ENCODE peak calls at places on chromosomes 2 and 18, in eight cellular contexts. One of them, this sample, is unnamed.
A peak's percentile ranks its signal among the peaks of the same experiment; 100 is the strongest.

GRCh38 chr18:27540126-27540525 is 355.0 kb upstream of the CHST9 start:
- DNase-seq in adrenal gland: no peak
- DNase-seq in sigmoid colon: no peak
- DNase-seq in fibroblast of lung: no peak
- DNase-seq in A549: no peak
- DNase-seq in Peyer's patch: no peak
- DNase-seq in astrocyte: no peak
- DNase-seq in IMR-90: no peak
- DNase-seq in this sample: no peak

GRCh38 chr2:120929829-120930228 is 194.2 kb downstream of the GLI2 start:
- DNase-seq in Peyer's patch: no peak
- DNase-seq in astrocyte: peak; percentile 66
- DNase-seq in A549: no peak
- DNase-seq in sigmoid colon: no peak
- DNase-seq in IMR-90: peak; percentile 59
- DNase-seq in adrenal gland: no peak
- DNase-seq in fibroblast of lung: no peak
- DNase-seq in this sample: no peak

GRCh38 chr2:7930800-7931635 is 750.8 kb upstream of the ID2 start:
- DNase-seq in fibroblast of lung: peak; percentile 85
- DNase-seq in sigmoid colon: peak; percentile 81
- DNase-seq in adrenal gland: peak; percentile 31
- DNase-seq in A549: no peak
- DNase-seq in Peyer's patch: no peak
- DNase-seq in IMR-90: peak; percentile 70
- DNase-seq in astrocyte: peak; percentile 11
- DNase-seq in this sample: no peak

GRCh38 chr2:231222318-231223000 is 24.0 kb downstream of the ARMC9 start:
- DNase-seq in fibroblast of lung: peak; percentile 78
- DNase-seq in IMR-90: peak; percentile 88
- DNase-seq in A549: no peak
- DNase-seq in Peyer's patch: no peak
- DNase-seq in astrocyte: peak; percentile 63
- DNase-seq in adrenal gland: no peak
- DNase-seq in sigmoid colon: peak; percentile 65
- DNase-seq in this sample: no peak

GRCh38 chr2:30425326-30425725 is 21.7 kb upstream of the LCLAT1 start:
- DNase-seq in adrenal gland: no peak
- DNase-seq in sigmoid colon: no peak
- DNase-seq in astrocyte: peak; percentile 62
- DNase-seq in fibroblast of lung: no peak
- DNase-seq in A549: no peak
- DNase-seq in IMR-90: no peak
- DNase-seq in Peyer's patch: no peak
- DNase-seq in this sample: no peak

GRCh38 chr2:164981217-164981990 is 26.1 kb upstream of the SLC38A11 start:
- DNase-seq in sigmoid colon: no peak
- DNase-seq in astrocyte: peak; percentile 54
- DNase-seq in A549: no peak
- DNase-seq in fibroblast of lung: no peak
- DNase-seq in Peyer's patch: no peak
- DNase-seq in adrenal gland: no peak
- DNase-seq in IMR-90: peak; percentile 58
- DNase-seq in this sample: no peak

GRCh38 chr2:11186145-11186544 is 30.9 kb downstream of the SLC66A3 start:
- DNase-seq in Peyer's patch: no peak
- DNase-seq in IMR-90: no peak
- DNase-seq in A549: no peak
- DNase-seq in adrenal gland: no peak
- DNase-seq in astrocyte: no peak
- DNase-seq in sigmoid colon: no peak
- DNase-seq in fibroblast of lung: no peak
- DNase-seq in this sample: no peak

GRCh38 chr18:24544141-24544498 is 83.7 kb downstream of the HRH4 start:
- DNase-seq in Peyer's patch: no peak
- DNase-seq in IMR-90: peak; percentile 40
- DNase-seq in A549: peak; percentile 11
- DNase-seq in adrenal gland: no peak
- DNase-seq in fibroblast of lung: peak; percentile 33
- DNase-seq in astrocyte: no peak
- DNase-seq in sigmoid colon: no peak
- DNase-seq in this sample: no peak

GRCh38 chr2:236712304-236712703 is 142.7 kb downstream of the ACKR3 start:
- DNase-seq in fibroblast of lung: peak; percentile 26
- DNase-seq in Peyer's patch: no peak
- DNase-seq in adrenal gland: no peak
- DNase-seq in astrocyte: peak; percentile 71
- DNase-seq in A549: no peak
- DNase-seq in IMR-90: peak; percentile 23
- DNase-seq in sigmoid colon: no peak
- DNase-seq in this sample: no peak

GRCh38 chr2:11764359-11764758 is 17.9 kb downstream of the LPIN1 start:
- DNase-seq in astrocyte: no peak
- DNase-seq in fibroblast of lung: no peak
- DNase-seq in IMR-90: no peak
- DNase-seq in sigmoid colon: peak; percentile 68
- DNase-seq in adrenal gland: peak; percentile 71
- DNase-seq in Peyer's patch: no peak
- DNase-seq in A549: no peak
- DNase-seq in this sample: peak; percentile 31

GRCh38 chr2:221461911-221462310 is 110.2 kb downstream of the EPHA4 start:
- DNase-seq in Peyer's patch: no peak
- DNase-seq in astrocyte: peak; percentile 77
- DNase-seq in fibroblast of lung: no peak
- DNase-seq in IMR-90: peak; percentile 71
- DNase-seq in A549: no peak
- DNase-seq in sigmoid colon: no peak
- DNase-seq in adrenal gland: no peak
- DNase-seq in this sample: no peak

GRCh38 chr18:13164406-13164805 is 54.2 kb upstream of the LDLRAD4 start:
- DNase-seq in sigmoid colon: no peak
- DNase-seq in astrocyte: no peak
- DNase-seq in Peyer's patch: no peak
- DNase-seq in adrenal gland: no peak
- DNase-seq in IMR-90: no peak
- DNase-seq in A549: no peak
- DNase-seq in fibroblast of lung: no peak
- DNase-seq in this sample: no peak

GRCh38 chr2:12005886-12006681 is 259.7 kb downstream of the LPIN1 start:
- DNase-seq in sigmoid colon: no peak
- DNase-seq in adrenal gland: no peak
- DNase-seq in Peyer's patch: peak; percentile 69
- DNase-seq in A549: no peak
- DNase-seq in IMR-90: no peak
- DNase-seq in astrocyte: peak; percentile 60
- DNase-seq in fibroblast of lung: no peak
- DNase-seq in this sample: no peak

GRCh38 chr2:81445176-81445575 is 1140.6 kb upstream of the LRRTM1 start:
- DNase-seq in Peyer's patch: no peak
- DNase-seq in IMR-90: no peak
- DNase-seq in sigmoid colon: no peak
- DNase-seq in astrocyte: no peak
- DNase-seq in A549: no peak
- DNase-seq in fibroblast of lung: no peak
- DNase-seq in adrenal gland: no peak
- DNase-seq in this sample: no peak

GRCh38 chr2:45664635-45665269 is 13.3 kb downstream of the PRKCE start:
- DNase-seq in Peyer's patch: no peak
- DNase-seq in sigmoid colon: no peak
- DNase-seq in IMR-90: peak; percentile 29
- DNase-seq in astrocyte: no peak
- DNase-seq in adrenal gland: no peak
- DNase-seq in A549: no peak
- DNase-seq in fibroblast of lung: no peak
- DNase-seq in this sample: no peak

GRCh38 chr2:16207611-16208010 is 267.3 kb downstream of the MYCN start:
- DNase-seq in fibroblast of lung: no peak
- DNase-seq in adrenal gland: no peak
- DNase-seq in IMR-90: no peak
- DNase-seq in A549: no peak
- DNase-seq in Peyer's patch: no peak
- DNase-seq in sigmoid colon: no peak
- DNase-seq in astrocyte: no peak
- DNase-seq in this sample: no peak

GRCh38 chr2:18612133-18612532 is 22.8 kb upstream of the NT5C1B start:
- DNase-seq in fibroblast of lung: no peak
- DNase-seq in A549: no peak
- DNase-seq in IMR-90: no peak
- DNase-seq in adrenal gland: no peak
- DNase-seq in sigmoid colon: no peak
- DNase-seq in Peyer's patch: no peak
- DNase-seq in astrocyte: no peak
- DNase-seq in this sample: no peak

GRCh38 chr2:54665436-54665856 is 58.0 kb upstream of the EML6 start:
- DNase-seq in fibroblast of lung: peak; percentile 76
- DNase-seq in A549: no peak
- DNase-seq in adrenal gland: peak; percentile 78
- DNase-seq in sigmoid colon: no peak
- DNase-seq in Peyer's patch: peak; percentile 74
- DNase-seq in IMR-90: peak; percentile 68
- DNase-seq in astrocyte: no peak
- DNase-seq in this sample: no peak

GRCh38 chr2:85536479-85536878 is 2.5 kb upstream of the MAT2A start:
- DNase-seq in IMR-90: peak; percentile 89
- DNase-seq in adrenal gland: no peak
- DNase-seq in Peyer's patch: no peak
- DNase-seq in A549: no peak
- DNase-seq in astrocyte: peak; percentile 80
- DNase-seq in fibroblast of lung: peak; percentile 77
- DNase-seq in sigmoid colon: no peak
- DNase-seq in this sample: no peak

GRCh38 chr18:1483386-1483785 is 578.7 kb downstream of the ADCYAP1 start:
- DNase-seq in astrocyte: no peak
- DNase-seq in IMR-90: no peak
- DNase-seq in Peyer's patch: no peak
- DNase-seq in adrenal gland: no peak
- DNase-seq in sigmoid colon: no peak
- DNase-seq in fibroblast of lung: no peak
- DNase-seq in A549: no peak
- DNase-seq in this sample: no peak

GRCh38 chr2:24920813-24921441 is 890 bp upstream of the ADCY3 start:
- DNase-seq in IMR-90: no peak
- DNase-seq in adrenal gland: no peak
- DNase-seq in fibroblast of lung: no peak
- DNase-seq in sigmoid colon: no peak
- DNase-seq in A549: peak; percentile 75
- DNase-seq in Peyer's patch: peak; percentile 67
- DNase-seq in astrocyte: no peak
- DNase-seq in this sample: no peak

DNA sequence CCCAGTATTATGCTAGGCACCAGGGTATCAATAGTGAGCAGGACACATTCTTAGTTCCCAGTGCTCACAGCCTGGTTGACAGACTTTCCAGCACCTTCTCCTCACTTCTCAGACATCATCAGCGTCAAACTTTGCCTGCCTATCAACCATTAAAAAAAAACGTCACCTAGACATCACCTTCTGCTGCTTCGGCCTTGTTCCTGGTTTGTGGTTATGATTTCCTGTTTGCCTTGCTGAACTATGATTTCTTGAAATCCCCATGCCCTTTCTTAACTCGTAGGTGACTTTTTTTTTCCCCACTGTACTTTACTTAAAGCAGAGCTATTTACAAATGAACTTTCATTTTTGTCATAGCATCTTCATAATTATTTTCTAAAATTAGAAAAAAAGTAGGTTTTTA is 60.3 kb upstream of the NABP1 start:
- DNase-seq in adrenal gland: no peak
- DNase-seq in A549: no peak
- DNase-seq in astrocyte: no peak
- DNase-seq in fibroblast of lung: no peak
- DNase-seq in sigmoid colon: no peak
- DNase-seq in Peyer's patch: peak; percentile 59
- DNase-seq in IMR-90: no peak
- DNase-seq in this sample: no peak
- H3K4me3 ChIP-seq in adrenal gland: no peak overlapping the region
- H3K4me3 ChIP-seq in A549: no peak overlapping the region
- H3K4me3 ChIP-seq in astrocyte: no peak overlapping the region
- H3K4me3 ChIP-seq in fibroblast of lung: no peak overlapping the region
- H3K4me3 ChIP-seq in sigmoid colon: no peak overlapping the region
- H3K4me3 ChIP-seq in Peyer's patch: no peak overlapping the region
- H3K4me3 ChIP-seq in IMR-90: no peak overlapping the region
- H3K4me3 ChIP-seq in this sample: no peak overlapping the region

GRCh38 chr18:9876867-9877654 is 8.7 kb upstream of the TXNDC2 start:
- DNase-seq in adrenal gland: peak; percentile 71
- DNase-seq in A549: peak; percentile 35
- DNase-seq in sigmoid colon: no peak
- DNase-seq in Peyer's patch: no peak
- DNase-seq in fibroblast of lung: peak; percentile 95
- DNase-seq in astrocyte: peak; percentile 93
- DNase-seq in IMR-90: peak; percentile 97
- DNase-seq in this sample: peak; percentile 83
- H3K27ac ChIP-seq in adrenal gland: peak overlapping the region; percentile 91
- H3K27ac ChIP-seq in A549: peak overlapping the region; percentile 90
- H3K27ac ChIP-seq in sigmoid colon: peak overlapping the region; percentile 33
- H3K27ac ChIP-seq in Peyer's patch: no peak overlapping the region
- H3K27ac ChIP-seq in fibroblast of lung: peak overlapping the region; percentile 89
- H3K27ac ChIP-seq in astrocyte: peak overlapping the region; percentile 83
- H3K27ac ChIP-seq in IMR-90: peak overlapping the region; percentile 82
- H3K27ac ChIP-seq in this sample: peak overlapping the region; percentile 83

GRCh38 chr2:169661263-169661662 is 32.9 kb downstream of the CFAP210 start:
- DNase-seq in IMR-90: no peak
- DNase-seq in adrenal gland: no peak
- DNase-seq in A549: no peak
- DNase-seq in astrocyte: no peak
- DNase-seq in fibroblast of lung: no peak
- DNase-seq in sigmoid colon: no peak
- DNase-seq in Peyer's patch: no peak
- DNase-seq in this sample: no peak

GRCh38 chr2:169659314-169659713 is 34.9 kb downstream of the CFAP210 start:
- DNase-seq in astrocyte: no peak
- DNase-seq in Peyer's patch: no peak
- DNase-seq in fibroblast of lung: no peak
- DNase-seq in sigmoid colon: no peak
- DNase-seq in IMR-90: no peak
- DNase-seq in adrenal gland: no peak
- DNase-seq in A549: no peak
- DNase-seq in this sample: no peak

GRCh38 chr2:169653636-169654035 is 40.6 kb downstream of the CFAP210 start:
- DNase-seq in astrocyte: no peak
- DNase-seq in sigmoid colon: no peak
- DNase-seq in Peyer's patch: no peak
- DNase-seq in A549: no peak
- DNase-seq in fibroblast of lung: no peak
- DNase-seq in adrenal gland: no peak
- DNase-seq in IMR-90: no peak
- DNase-seq in this sample: no peak

GRCh38 chr2:169658877-169659276 is 35.3 kb downstream of the CFAP210 start:
- DNase-seq in Peyer's patch: no peak
- DNase-seq in A549: no peak
- DNase-seq in astrocyte: no peak
- DNase-seq in sigmoid colon: no peak
- DNase-seq in IMR-90: no peak
- DNase-seq in fibroblast of lung: no peak
- DNase-seq in adrenal gland: no peak
- DNase-seq in this sample: no peak

GRCh38 chr2:169656164-169656563 is 38.0 kb downstream of the CFAP210 start:
- DNase-seq in adrenal gland: no peak
- DNase-seq in A549: no peak
- DNase-seq in fibroblast of lung: no peak
- DNase-seq in Peyer's patch: no peak
- DNase-seq in sigmoid colon: no peak
- DNase-seq in astrocyte: no peak
- DNase-seq in IMR-90: no peak
- DNase-seq in this sample: no peak
- TF ChIP-seq CTCF in adrenal gland: no peak
- TF ChIP-seq CTCF in A549: no peak
- TF ChIP-seq CTCF in fibroblast of lung: no peak
- TF ChIP-seq CTCF in Peyer's patch: no peak
- TF ChIP-seq CTCF in sigmoid colon: no peak
- TF ChIP-seq CTCF in astrocyte: no peak
- TF ChIP-seq CTCF in IMR-90: no peak
- TF ChIP-seq CTCF in this sample: no peak

GRCh38 chr2:10124538-10125045 is 2.1 kb downstream of the RRM2 start:
- DNase-seq in sigmoid colon: peak; percentile 59
- DNase-seq in fibroblast of lung: peak; percentile 87
- DNase-seq in IMR-90: peak; percentile 82
- DNase-seq in A549: no peak
- DNase-seq in astrocyte: peak; percentile 73
- DNase-seq in Peyer's patch: peak; percentile 65
- DNase-seq in adrenal gland: no peak
- DNase-seq in this sample: no peak
- H3K4me3 ChIP-seq in sigmoid colon: no peak overlapping the region
- H3K4me3 ChIP-seq in fibroblast of lung: peak overlapping the region; percentile 70
- H3K4me3 ChIP-seq in IMR-90: no peak overlapping the region
- H3K4me3 ChIP-seq in A549: peak overlapping the region; percentile 76
- H3K4me3 ChIP-seq in astrocyte: peak overlapping the region; percentile 71
- H3K4me3 ChIP-seq in Peyer's patch: no peak overlapping the region
- H3K4me3 ChIP-seq in adrenal gland: no peak overlapping the region
- H3K4me3 ChIP-seq in this sample: no peak overlapping the region